ENCODE peak calls at places on chromosome 17, in ten cellular contexts. Z is fibroblast of mammary gland, B is thoracic aorta, F is adrenal gland, S is brain microvascular endothelial cell, V is lower lobe of right lung, Y is fibroblast of the aortic adventitia, A is foreskin fibroblast, J is cardiac fibroblast, R is astrocyte of the spinal cord. C is an unnamed sample.

GRCh38 chr17:17598003-17598402 is 6.5 kb upstream of the PEMT start:
- DNase-seq in Z (no peak), B (no peak), F (no peak), S (no peak), V (no peak), Y (no peak), A (no peak), J (no peak), R (no peak), C (no peak)

GRCh38 chr17:66474810-66475497 is 172.5 kb downstream of the PRKCA start:
- DNase-seq in Z (no peak), B (no peak), F (no peak), S (no peak), V (no peak), Y (no peak), A (no peak), J (no peak), R (no peak), C (no peak)

GRCh38 chr17:13770702-13771101 is 169.0 kb upstream of the HS3ST3A1 start:
- DNase-seq in Z (no peak), B (no peak), F (no peak), S (no peak), V (no peak), Y (no peak), A (no peak), J (no peak), R (no peak), C (no peak)

GRCh38 chr17:5832886-5833285 is 237.3 kb upstream of the WSCD1 start:
- DNase-seq in Z (no peak), B (no peak), F (no peak), S (peak; percentile 47), V (no peak), Y (peak; percentile 35), A (peak; percentile 51), J (peak; percentile 67), R (peak; percentile 74), C (no peak)

GRCh38 chr17:6894206-6894528 is 62.6 kb upstream of the TEKT1 start:
- DNase-seq in Z (peak; percentile 30), B (no peak), F (no peak), S (no peak), V (no peak), Y (peak; percentile 9), A (peak; percentile 26), J (peak; percentile 37), R (no peak), C (no peak)

GRCh38 chr17:16371742-16372141 is 9.1 kb upstream of the UBB start:
- DNase-seq in Z (peak; percentile 93), B (no peak), F (no peak), S (peak; percentile 93), V (no peak), Y (peak; percentile 73), A (peak; percentile 94), J (peak; percentile 86), R (peak; percentile 60), C (no peak)

GRCh38 chr17:73325527-73325842 is 13.7 kb upstream of the CDC42EP4 start:
- DNase-seq in Z (peak; percentile 90), B (no peak), F (no peak), S (peak; percentile 43), V (no peak), Y (peak; percentile 93), A (peak; percentile 91), J (peak; percentile 76), R (no peak), C (peak; percentile 84)

GRCh38 chr17:7853693-7854043 is 1.2 kb upstream of the TMEM88 start:
- DNase-seq in Z (no peak), B (no peak), F (peak; percentile 61), S (no peak), V (peak; percentile 49), Y (no peak), A (no peak), J (no peak), R (no peak), C (no peak)

GRCh38 chr17:29683481-29683880 is 60.8 kb upstream of the CORO6 start:
- DNase-seq in Z (no peak), B (no peak), F (no peak), S (no peak), V (no peak), Y (no peak), A (no peak), J (peak; percentile 52), R (no peak), C (no peak)

GRCh38 chr17:39196191-39196819 is 1.2 kb downstream of the CACNB1 start:
- DNase-seq in Z (no peak), B (no peak), F (no peak), S (no peak), V (no peak), Y (no peak), A (no peak), J (no peak), R (no peak), C (no peak)

GRCh38 chr17:76623271-76624146 is 20.0 kb downstream of the ST6GALNAC1 start:
- DNase-seq in Z (peak; percentile 67), B (peak; percentile 20), F (peak; percentile 89), S (peak; percentile 54), V (peak; percentile 87), Y (peak; percentile 75), A (peak; percentile 86), J (peak; percentile 77), R (peak; percentile 70), C (peak; percentile 50)

GRCh38 chr17:17591408-17592265 is at the start of gene PEMT:
- DNase-seq in Z (peak; percentile 99), B (peak; percentile 96), F (peak; percentile 99), S (peak; percentile 98), V (peak; percentile 98), Y (peak; percentile 99), A (peak; percentile 99), J (peak; percentile 99), R (peak; percentile 99), C (peak; percentile 95)

GRCh38 chr17:82496529-82497434 is 22.8 kb upstream of the FOXK2 start:
- DNase-seq in Z (peak; percentile 89), B (peak; percentile 85), F (peak; percentile 98), S (peak; percentile 87), V (peak; percentile 99), Y (peak; percentile 92), A (peak; percentile 98), J (peak; percentile 93), R (peak; percentile 90), C (no peak)

GRCh38 chr17:62968445-62968923 is 2.4 kb downstream of the TANC2 start:
- DNase-seq in Z (peak; percentile 94), B (no peak), F (peak; percentile 71), S (peak; percentile 87), V (no peak), Y (peak; percentile 93), A (peak; percentile 93), J (peak; percentile 94), R (peak; percentile 93), C (peak; percentile 84)

GRCh38 chr17:34589120-34589965 is 10.0 kb downstream of the TMEM132E start:
- DNase-seq in Z (no peak), B (no peak), F (no peak), S (no peak), V (no peak), Y (no peak), A (no peak), J (no peak), R (no peak), C (no peak)

DNA sequence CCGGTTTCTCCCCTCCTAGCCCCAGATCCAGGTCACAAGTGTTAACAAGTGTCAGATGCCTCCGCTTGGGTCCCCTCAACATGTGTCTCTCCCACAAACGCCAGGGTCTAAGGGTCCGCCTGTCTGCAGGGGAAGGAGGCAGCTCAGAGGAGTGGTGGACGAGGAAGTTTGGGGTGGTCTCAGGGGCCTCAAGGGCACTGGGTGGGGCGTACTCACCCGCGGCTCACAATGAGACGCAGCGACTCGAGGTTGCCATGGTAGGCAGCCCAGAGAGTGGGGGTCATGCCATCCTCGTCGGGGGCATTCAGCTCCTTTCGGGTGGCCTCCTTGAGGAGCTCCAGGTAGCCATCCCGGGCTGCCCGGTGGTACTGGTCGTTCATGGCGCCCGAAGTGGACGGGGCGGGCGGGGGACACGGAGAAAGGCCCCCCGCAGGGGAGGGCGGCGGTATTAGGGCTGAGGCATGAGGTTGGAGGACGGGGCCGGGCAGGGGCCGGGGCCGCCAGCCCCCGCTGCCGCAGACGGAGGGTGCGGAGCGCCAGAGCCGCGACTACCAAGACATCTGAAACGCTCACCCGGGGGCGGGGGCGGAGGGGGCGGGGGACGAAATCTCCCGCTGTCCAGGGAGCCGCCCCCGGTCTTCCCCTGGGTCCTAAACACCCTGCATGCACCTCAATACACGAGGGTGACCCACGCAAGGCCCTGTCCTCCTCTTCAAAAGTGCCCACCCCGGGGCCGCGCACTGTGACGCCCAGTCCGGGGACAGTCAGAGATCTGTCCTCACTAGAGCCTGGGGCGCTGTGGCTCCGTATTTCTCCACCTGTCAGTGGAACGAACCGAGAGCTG is at the start of gene USH1G:
- DNase-seq in Z (no peak), B (no peak), F (peak; percentile 54), S (no peak), V (no peak), Y (no peak), A (peak; percentile 42), J (no peak), R (no peak), C (no peak)
- H3K4me3 ChIP-seq in Z (no peak within 1 kb of the TSS), B (peak within 1 kb of the TSS; percentile 62), F (peak within 1 kb of the TSS; percentile 65), S (no peak within 1 kb of the TSS), V (peak within 1 kb of the TSS; percentile 47), Y (peak within 1 kb of the TSS; percentile 31), A (no peak within 1 kb of the TSS), J (peak within 1 kb of the TSS; percentile 22), R (peak within 1 kb of the TSS; percentile 12), C (no peak within 1 kb of the TSS)

GRCh38 chr17:79126139-79126538 is 51.5 kb downstream of the ENGASE start:
- DNase-seq in Z (no peak), B (no peak), F (no peak), S (no peak), V (no peak), Y (no peak), A (no peak), J (no peak), R (no peak), C (no peak)
- TF ChIP-seq CTCF in Z (no peak), B (no peak), F (no peak), S (peak; percentile 23), V (no peak), Y (peak; percentile 0), A (no peak), J (peak; percentile 11), R (peak; percentile 16), C (peak; percentile 11)

GRCh38 chr17:50904522-50905459 is 38.6 kb upstream of the TOB1 start:
- DNase-seq in Z (peak; percentile 17), B (peak; percentile 33), F (no peak), S (no peak), V (peak; percentile 63), Y (peak; percentile 18), A (no peak), J (no peak), R (peak; percentile 59), C (no peak)
- H3K4me3 ChIP-seq in Z (no peak overlapping the region), B (peak overlapping the region; percentile 15), F (no peak overlapping the region), S (no peak overlapping the region), V (no peak overlapping the region), Y (no peak overlapping the region), A (no peak overlapping the region), J (no peak overlapping the region), R (no peak overlapping the region), C (no peak overlapping the region)

GRCh38 chr17:44083250-44083849 is 12.8 kb downstream of the G6PC3 start:
- DNase-seq in Z (no peak), B (no peak), F (no peak), S (no peak), V (no peak), Y (no peak), A (no peak), J (no peak), R (no peak), C (no peak)
- TF ChIP-seq CTCF in Z (peak; percentile 26), B (no peak), F (peak; percentile 11), S (peak; percentile 59), V (no peak), Y (no peak), A (peak; percentile 26), J (peak; percentile 31), R (peak; percentile 37), C (peak; percentile 29)

GRCh38 chr17:43324205-43324893 is 74.4 kb upstream of the ARL4D start:
- DNase-seq in Z (no peak), B (no peak), F (no peak), S (no peak), V (no peak), Y (no peak), A (no peak), J (no peak), R (no peak), C (no peak)
- H3K4me3 ChIP-seq in Z (no peak overlapping the region), B (no peak overlapping the region), F (no peak overlapping the region), S (no peak overlapping the region), V (peak overlapping the region; percentile 21), Y (no peak overlapping the region), A (no peak overlapping the region), J (no peak overlapping the region), R (no peak overlapping the region), C (no peak overlapping the region)